ENCODE peak calls at places on chromosome 19, in eight cellular contexts. F is fibroblast of lung, N is dorsolateral prefrontal cortex, X is pancreas, S is left ventricle myocardium inferior, M is lower lobe of right lung, W is ascending aorta, A is caudate nucleus. C is an unnamed sample.

GRCh38 chr19:16702123-16702522 is 17.5 kb upstream of the NWD1 start:
- DNase-seq in F (peak), N (no peak), X (no peak), S (peak), M (no peak), W (no peak), A (no peak), C (no peak)

GRCh38 chr19:41870401-41870873 is 6.6 kb upstream of the CD79A start:
- DNase-seq in F (peak), N (no peak), X (peak), S (no peak), M (no peak), W (no peak), A (no peak), C (no peak)

GRCh38 chr19:44113138-44113783 is at the start of gene ZNF225:
- DNase-seq in F (peak), N (peak), X (peak), S (peak), M (peak), W (peak), A (peak), C (peak)

GRCh38 chr19:12757544-12758274 is 6.1 kb downstream of the BEST2 start:
- DNase-seq in F (peak), N (peak), X (peak), S (peak), M (peak), W (peak), A (no peak), C (peak)

GRCh38 chr19:8342684-8343482 is at the start of gene KANK3:
- DNase-seq in F (peak), N (peak), X (peak), S (peak), M (peak), W (peak), A (peak), C (peak)

GRCh38 chr19:15934332-15935078 is at the start of gene CYP4F11:
- DNase-seq in F (no peak), N (peak), X (peak), S (peak), M (peak), W (peak), A (no peak), C (peak)

GRCh38 chr19:8500158-8500557 is 2.3 kb downstream of the PRAM1 start:
- DNase-seq in F (no peak), N (no peak), X (no peak), S (no peak), M (peak), W (no peak), A (no peak), C (no peak)

GRCh38 chr19:41531438-41532311 is 44.3 kb upstream of the CEACAM21 start:
- DNase-seq in F (peak), N (no peak), X (peak), S (peak), M (peak), W (peak), A (no peak), C (peak)

GRCh38 chr19:39858541-39858940 is 12.4 kb upstream of the FBL start:
- DNase-seq in F (no peak), N (no peak), X (no peak), S (peak), M (peak), W (no peak), A (no peak), C (no peak)

GRCh38 chr19:10912619-10913018 is 15.8 kb downstream of the YIPF2 start:
- DNase-seq in F (no peak), N (no peak), X (no peak), S (no peak), M (no peak), W (no peak), A (no peak), C (no peak)

GRCh38 chr19:39319892-39320168 is 833 bp downstream of the LRFN1 start:
- DNase-seq in F (no peak), N (no peak), X (no peak), S (no peak), M (no peak), W (no peak), A (no peak), C (peak)

GRCh38 chr19:41575998-41576397 is at the start of gene CEACAM21:
- DNase-seq in F (no peak), N (no peak), X (no peak), S (peak), M (peak), W (no peak), A (no peak), C (peak)

GRCh38 chr19:13134626-13135025 is 15.5 kb downstream of the STX10 start:
- DNase-seq in F (no peak), N (no peak), X (no peak), S (no peak), M (peak), W (no peak), A (no peak), C (peak)

GRCh38 chr19:58563823-58564222 is 5.4 kb upstream of the UBE2M start:
- DNase-seq in F (no peak), N (no peak), X (peak), S (peak), M (no peak), W (no peak), A (no peak), C (no peak)

GRCh38 chr19:10353793-10354391 is 14.5 kb upstream of the ICAM3 start:
- DNase-seq in F (peak), N (no peak), X (peak), S (peak), M (no peak), W (no peak), A (no peak), C (no peak)

GRCh38 chr19:10430505-10431253 is 10.3 kb downstream of the PDE4A start:
- DNase-seq in F (peak), N (no peak), X (peak), S (peak), M (peak), W (peak), A (no peak), C (peak)

GRCh38 chr19:6126335-6126974 is 9.0 kb upstream of the ACSBG2 start:
- DNase-seq in F (peak), N (no peak), X (no peak), S (no peak), M (no peak), W (no peak), A (no peak), C (no peak)

GRCh38 chr19:15463865-15464371 is 426 bp downstream of the RASAL3 start:
- DNase-seq in F (no peak), N (no peak), X (no peak), S (no peak), M (peak), W (no peak), A (no peak), C (peak)

GRCh38 chr19:49119411-49120324 is at the start of gene PPFIA3:
- DNase-seq in F (peak), N (peak), X (peak), S (peak), M (peak), W (peak), A (no peak), C (peak)

GRCh38 chr19:17320435-17320834 is 11.1 kb downstream of the DDA1 start:
- DNase-seq in F (no peak), N (no peak), X (no peak), S (no peak), M (no peak), W (no peak), A (no peak), C (no peak)

GRCh38 chr19:17602872-17603552 is 47.6 kb downstream of the COLGALT1 start:
- DNase-seq in F (no peak), N (no peak), X (no peak), S (no peak), M (no peak), W (no peak), A (no peak), C (no peak)

GRCh38 chr19:44643605-44644390 is at the start of gene PVR:
- DNase-seq in F (peak), N (peak), X (peak), S (peak), M (peak), W (peak), A (no peak), C (peak)

GRCh38 chr19:11528551-11529341 is at the start of gene ECSIT:
- DNase-seq in F (peak), N (peak), X (peak), S (peak), M (peak), W (peak), A (peak), C (peak)

GRCh38 chr19:40759352-40759751 is 8.3 kb downstream of the SNRPA start:
- DNase-seq in F (no peak), N (no peak), X (no peak), S (no peak), M (no peak), W (no peak), A (no peak), C (peak)

GRCh38 chr19:17107546-17108452 is 32.2 kb downstream of the MYO9B start:
- DNase-seq in F (peak), N (peak), X (peak), S (peak), M (peak), W (peak), A (no peak), C (peak)

GRCh38 chr19:31674503-31675186 is 325.4 kb upstream of the TSHZ3 start:
- DNase-seq in F (peak), N (no peak), X (no peak), S (no peak), M (no peak), W (no peak), A (no peak), C (no peak)

GRCh38 chr19:32200312-32201038 is 144.9 kb upstream of the ZNF507 start:
- DNase-seq in F (no peak), N (peak), X (no peak), S (peak), M (no peak), W (no peak), A (no peak), C (no peak)

GRCh38 chr19:33235269-33235995 is 9.8 kb upstream of the SLC7A10 start:
- DNase-seq in F (peak), N (peak), X (peak), S (peak), M (peak), W (peak), A (no peak), C (peak)

GRCh38 chr19:10027158-10027997 is 14.1 kb downstream of the RDH8 start:
- DNase-seq in F (peak), N (peak), X (peak), S (peak), M (peak), W (peak), A (peak), C (peak)

GRCh38 chr19:46380690-46381089 is 32.7 kb downstream of the CCDC8 start:
- DNase-seq in F (no peak), N (no peak), X (no peak), S (no peak), M (no peak), W (no peak), A (no peak), C (no peak)

GRCh38 chr19:46381346-46381745 is 32.0 kb downstream of the CCDC8 start:
- DNase-seq in F (no peak), N (no peak), X (no peak), S (no peak), M (no peak), W (peak), A (no peak), C (no peak)

GRCh38 chr19:46374526-46375475 is 27.9 kb downstream of the PPP5C start:
- DNase-seq in F (no peak), N (no peak), X (no peak), S (no peak), M (no peak), W (peak), A (no peak), C (peak)

GRCh38 chr19:46376241-46377153 is 29.6 kb downstream of the PPP5C start:
- DNase-seq in F (no peak), N (no peak), X (no peak), S (no peak), M (no peak), W (peak), A (no peak), C (peak)

GRCh38 chr19:46378268-46378667 is 31.4 kb downstream of the PPP5C start:
- DNase-seq in F (peak), N (no peak), X (no peak), S (no peak), M (no peak), W (peak), A (no peak), C (no peak)
- H3K27ac ChIP-seq in F (peak), N (peak), X (no peak), S (peak), M (no peak), W (peak), A (no peak), C (no peak)

GRCh38 chr19:28631931-28632330 is 581.0 kb downstream of the UQCRFS1 start:
- DNase-seq in F (no peak), N (no peak), X (no peak), S (no peak), M (no peak), W (no peak), A (no peak), C (no peak)

GRCh38 chr19:28634837-28635236 is 578.1 kb downstream of the UQCRFS1 start:
- DNase-seq in F (no peak), N (no peak), X (no peak), S (no peak), M (no peak), W (no peak), A (no peak), C (no peak)

GRCh38 chr19:28633223-28634030 is 579.5 kb downstream of the UQCRFS1 start:
- DNase-seq in F (peak), N (no peak), X (peak), S (no peak), M (peak), W (no peak), A (no peak), C (no peak)

GRCh38 chr19:28634031-28634328 is 579.0 kb downstream of the UQCRFS1 start:
- DNase-seq in F (no peak), N (no peak), X (no peak), S (no peak), M (no peak), W (no peak), A (no peak), C (no peak)

GRCh38 chr19:28632357-28633076 is 580.4 kb downstream of the UQCRFS1 start:
- DNase-seq in F (no peak), N (no peak), X (no peak), S (no peak), M (no peak), W (no peak), A (no peak), C (peak)
- H3K27ac ChIP-seq in F (no peak), N (no peak), X (no peak), S (no peak), M (no peak), W (no peak), A (no peak), C (no peak)

GRCh38 chr19:1360126-1360817 is 23.4 kb upstream of the NDUFS7 start:
- DNase-seq in F (no peak), N (no peak), X (no peak), S (no peak), M (no peak), W (no peak), A (no peak), C (no peak)
- H3K27ac ChIP-seq in F (peak), N (peak), X (no peak), S (peak), M (peak), W (peak), A (peak), C (peak)

DNA sequence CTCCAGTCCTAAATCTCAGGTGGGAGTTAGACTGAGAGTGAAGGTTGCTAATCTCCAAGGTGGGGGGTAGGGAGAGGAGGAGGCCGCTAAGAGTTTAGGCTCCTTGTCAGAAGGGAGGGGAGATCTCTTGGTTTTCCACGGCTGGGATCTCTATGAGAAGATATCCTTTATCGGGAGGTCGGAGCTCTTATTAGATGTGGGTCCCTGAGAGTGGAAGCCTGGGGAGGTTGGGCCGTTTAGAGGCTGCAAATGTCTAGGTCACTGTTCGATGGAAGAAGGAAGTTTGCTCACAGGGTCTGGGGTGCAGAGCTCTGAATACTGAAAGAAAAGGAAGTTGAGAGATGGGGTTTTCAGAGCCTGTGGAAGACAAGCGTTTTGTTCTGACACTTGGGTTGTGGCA is 3.8 kb downstream of the MYADM start:
- DNase-seq in F (no peak), N (no peak), X (no peak), S (no peak), M (no peak), W (no peak), A (no peak), C (no peak)
- H3K27ac ChIP-seq in F (no peak), N (no peak), X (no peak), S (peak), M (peak), W (no peak), A (no peak), C (peak)

GRCh38 chr19:4976412-4977298 is 7.7 kb downstream of the KDM4B start:
- DNase-seq in F (peak), N (peak), X (no peak), S (peak), M (peak), W (peak), A (no peak), C (peak)

GRCh38 chr19:4979211-4979807 is 10.4 kb downstream of the KDM4B start:
- DNase-seq in F (no peak), N (no peak), X (no peak), S (no peak), M (no peak), W (no peak), A (no peak), C (no peak)

GRCh38 chr19:4974855-4975469 is 6.0 kb downstream of the KDM4B start:
- DNase-seq in F (no peak), N (no peak), X (no peak), S (no peak), M (no peak), W (no peak), A (no peak), C (peak)

GRCh38 chr19:4980087-4980486 is 11.2 kb downstream of the KDM4B start:
- DNase-seq in F (no peak), N (no peak), X (no peak), S (no peak), M (no peak), W (no peak), A (no peak), C (no peak)

DNA sequence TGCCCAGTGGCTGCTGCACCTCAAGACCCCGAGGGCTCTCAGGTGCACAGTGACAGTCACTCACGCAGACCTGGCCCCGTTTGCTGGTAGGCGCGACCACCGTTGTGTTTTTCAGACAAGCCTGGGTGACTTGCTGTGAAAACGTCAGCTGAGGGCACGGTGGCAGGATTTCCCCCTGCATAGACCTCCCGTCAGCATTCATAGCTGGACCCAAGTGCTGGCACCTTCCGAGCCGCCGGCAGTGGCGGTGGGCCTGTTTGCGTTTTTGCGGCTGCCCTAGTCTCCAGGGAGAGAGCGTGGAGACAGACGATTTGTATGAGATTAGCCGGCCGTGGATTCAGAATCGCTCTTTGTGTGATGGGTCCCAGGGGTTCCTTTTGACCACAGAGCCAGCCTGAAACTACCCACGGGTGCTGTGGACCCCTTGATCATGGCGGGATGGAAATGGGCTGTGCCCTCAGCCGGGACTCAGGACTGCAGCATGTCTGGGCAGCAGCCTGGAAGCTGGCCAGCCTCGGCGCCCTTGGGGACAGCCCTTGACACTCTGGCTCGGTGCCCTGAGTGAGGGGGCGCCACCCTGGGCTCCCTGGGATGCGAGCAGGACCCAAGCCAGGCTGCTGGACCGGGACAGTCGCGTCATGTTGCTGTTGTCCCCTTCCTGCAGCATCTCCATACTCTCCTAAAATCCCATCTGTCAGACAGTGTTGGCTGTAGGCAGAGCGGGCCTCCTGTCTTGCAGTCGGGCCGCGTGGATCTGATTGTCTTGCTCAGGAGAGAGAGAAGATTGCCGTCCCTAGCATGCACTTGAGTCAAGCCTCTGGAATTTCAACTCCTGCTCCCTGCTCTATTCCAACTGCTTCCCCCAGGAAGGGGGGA is 8.6 kb downstream of the KDM4B start:
- DNase-seq in F (peak), N (no peak), X (peak), S (peak), M (no peak), W (no peak), A (no peak), C (no peak)
- H3K27ac ChIP-seq in F (peak), N (peak), X (no peak), S (peak), M (peak), W (peak), A (peak), C (peak)

GRCh38 chr19:2329528-2329927 is 1.0 kb downstream of the SPPL2B start:
- DNase-seq in F (no peak), N (no peak), X (no peak), S (no peak), M (no peak), W (no peak), A (no peak), C (no peak)
- H3K27ac ChIP-seq in F (peak), N (no peak), X (no peak), S (no peak), M (no peak), W (no peak), A (no peak), C (no peak)

DNA sequence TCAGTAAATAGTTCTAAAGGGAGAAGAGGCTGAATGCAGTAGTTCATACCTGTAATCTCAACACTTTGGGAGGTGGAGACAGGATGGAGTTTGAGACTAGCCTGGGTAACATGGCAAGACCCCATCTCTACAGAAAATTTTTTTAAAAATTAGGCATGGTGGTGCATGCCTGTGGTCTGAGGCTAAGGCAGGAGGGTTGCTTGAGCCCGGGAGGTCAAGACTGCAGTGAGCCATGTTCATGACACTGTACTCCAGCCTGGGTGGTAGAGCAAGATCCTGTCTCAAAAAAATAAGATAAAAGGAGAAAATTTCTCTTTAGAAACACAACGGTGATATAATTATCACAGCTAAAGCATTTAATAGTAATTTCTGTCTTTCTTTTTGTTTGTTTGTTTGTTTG is 57.1 kb downstream of the SIPA1L3 start:
- DNase-seq in F (no peak), N (no peak), X (no peak), S (no peak), M (no peak), W (no peak), A (no peak), C (no peak)
- H3K27ac ChIP-seq in F (no peak), N (no peak), X (no peak), S (no peak), M (no peak), W (no peak), A (no peak), C (no peak)